ENCODE peak calls at places on chromosomes 3 and 15, in four cellular contexts. W, O, K and N are unnamed samples.

GRCh38 chr3:187737401-187738088 is 7.7 kb downstream of the BCL6 start:
- DNase-seq in W (peak), O (peak), K (peak), N (peak)

GRCh38 chr15:65069779-65070546 is 2.2 kb upstream of the RASL12 start:
- DNase-seq in W (no peak), O (no peak), K (no peak), N (no peak)

GRCh38 chr15:71702496-71702895 is 107.9 kb upstream of the NR2E3 start:
- DNase-seq in W (no peak), O (no peak), K (no peak), N (no peak)

GRCh38 chr3:182397164-182397563 is 396.1 kb upstream of the ATP11B start:
- DNase-seq in W (no peak), O (no peak), K (no peak), N (no peak)

GRCh38 chr15:74988007-74988800 is 7.2 kb upstream of the SCAMP5 start:
- DNase-seq in W (no peak), O (no peak), K (no peak), N (peak)

GRCh38 chr3:120622870-120623718 is 27.0 kb downstream of the NDUFB4 start:
- DNase-seq in W (no peak), O (no peak), K (peak), N (peak)

GRCh38 chr15:53072077-53072476 is 281.9 kb upstream of the ONECUT1 start:
- DNase-seq in W (peak), O (no peak), K (peak), N (peak)

GRCh38 chr3:45509038-45509767 is 85.3 kb upstream of the LIMD1 start:
- DNase-seq in W (no peak), O (no peak), K (no peak), N (no peak)

GRCh38 chr3:134367869-134368750 is 6.1 kb downstream of the AMOTL2 start:
- DNase-seq in W (no peak), O (peak), K (no peak), N (no peak)

GRCh38 chr3:9946112-9947024 is 5.8 kb downstream of the PRRT3 start:
- DNase-seq in W (peak), O (peak), K (peak), N (peak)

GRCh38 chr15:83379574-83379973 is 67.6 kb upstream of the SH3GL3 start:
- DNase-seq in W (no peak), O (no peak), K (no peak), N (no peak)

GRCh38 chr15:70474682-70475438 is 288.5 kb downstream of the UACA start:
- DNase-seq in W (peak), O (peak), K (no peak), N (no peak)

GRCh38 chr3:39809181-39809994 is at the start of gene MYRIP:
- DNase-seq in W (peak), O (peak), K (peak), N (peak)

GRCh38 chr15:67840747-67841634 is 1.1 kb upstream of the RNU6-1 start:
- DNase-seq in W (no peak), O (peak), K (peak), N (peak)

GRCh38 chr3:63960048-63960711 is 48.0 kb upstream of the SCAANT1 start:
- DNase-seq in W (peak), O (no peak), K (no peak), N (peak)

GRCh38 chr15:64746356-64746755 is 29.0 kb downstream of the RBPMS2 start:
- DNase-seq in W (no peak), O (no peak), K (no peak), N (no peak)

GRCh38 chr3:37347941-37348340 is 173.6 kb upstream of the LRRFIP2 start:
- DNase-seq in W (no peak), O (no peak), K (no peak), N (no peak)

GRCh38 chr15:68176601-68177000 is 28.5 kb downstream of the CALML4 start:
- DNase-seq in W (no peak), O (no peak), K (no peak), N (no peak)

GRCh38 chr15:99511865-99512632 is 53.7 kb upstream of the MEF2A start:
- DNase-seq in W (peak), O (no peak), K (no peak), N (no peak)
- TF ChIP-seq POLR2A in W (no peak), O (no peak), K (no peak), N (no peak)

DNA sequence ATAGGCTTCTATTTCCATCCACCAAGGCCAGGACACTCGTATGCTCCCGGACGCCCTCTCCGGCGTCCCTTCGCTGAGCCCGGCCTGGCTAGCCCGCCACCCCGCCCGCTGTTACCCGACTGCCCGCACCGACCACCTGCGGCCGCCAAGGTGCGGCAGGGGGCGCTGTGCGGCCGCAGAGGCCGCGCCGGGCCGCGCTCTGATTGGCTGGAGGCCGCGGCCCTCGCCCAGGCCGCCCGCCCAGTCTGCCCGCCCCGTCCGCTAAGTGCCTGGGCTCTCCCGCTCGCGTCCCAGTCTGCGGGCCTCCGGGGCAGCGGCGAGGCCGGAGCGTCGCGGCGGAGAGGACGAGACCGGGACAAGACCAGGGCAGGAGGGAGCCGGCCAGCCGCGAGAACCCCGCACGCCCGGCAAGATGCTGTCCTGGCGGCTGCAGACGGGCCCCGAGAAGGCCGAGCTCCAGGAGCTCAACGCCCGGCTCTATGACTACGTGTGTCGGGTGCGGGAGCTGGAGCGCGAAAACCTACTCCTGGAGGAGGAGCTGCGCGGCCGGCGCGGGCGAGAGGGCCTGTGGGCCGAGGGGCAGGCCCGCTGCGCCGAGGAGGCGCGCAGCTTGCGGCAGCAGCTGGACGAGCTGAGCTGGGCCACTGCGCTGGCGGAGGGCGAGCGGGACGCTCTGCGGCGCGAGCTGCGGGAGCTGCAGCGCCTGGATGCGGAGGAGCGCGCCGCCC is at the start of gene SYNM:
- DNase-seq in W (peak), O (peak), K (peak), N (peak)
- TF ChIP-seq POLR2A in W (peak), O (peak), K (no peak), N (no peak)

GRCh38 chr15:99565281-99566156 is at the start of gene MEF2A:
- DNase-seq in W (peak), O (peak), K (peak), N (peak)
- TF ChIP-seq POLR2A in W (peak), O (peak), K (no peak), N (peak)

GRCh38 chr3:149767720-149768119 is 15.4 kb upstream of the COMMD2 start:
- DNase-seq in W (no peak), O (no peak), K (no peak), N (no peak)
- TF ChIP-seq POLR2A in W (no peak), O (no peak), K (no peak), N (no peak)

GRCh38 chr15:78000089-78000926 is 77.2 kb downstream of the TBC1D2B start:
- DNase-seq in W (peak), O (peak), K (peak), N (peak)
- TF ChIP-seq POLR2A in W (no peak), O (no peak), K (no peak), N (no peak)

DNA sequence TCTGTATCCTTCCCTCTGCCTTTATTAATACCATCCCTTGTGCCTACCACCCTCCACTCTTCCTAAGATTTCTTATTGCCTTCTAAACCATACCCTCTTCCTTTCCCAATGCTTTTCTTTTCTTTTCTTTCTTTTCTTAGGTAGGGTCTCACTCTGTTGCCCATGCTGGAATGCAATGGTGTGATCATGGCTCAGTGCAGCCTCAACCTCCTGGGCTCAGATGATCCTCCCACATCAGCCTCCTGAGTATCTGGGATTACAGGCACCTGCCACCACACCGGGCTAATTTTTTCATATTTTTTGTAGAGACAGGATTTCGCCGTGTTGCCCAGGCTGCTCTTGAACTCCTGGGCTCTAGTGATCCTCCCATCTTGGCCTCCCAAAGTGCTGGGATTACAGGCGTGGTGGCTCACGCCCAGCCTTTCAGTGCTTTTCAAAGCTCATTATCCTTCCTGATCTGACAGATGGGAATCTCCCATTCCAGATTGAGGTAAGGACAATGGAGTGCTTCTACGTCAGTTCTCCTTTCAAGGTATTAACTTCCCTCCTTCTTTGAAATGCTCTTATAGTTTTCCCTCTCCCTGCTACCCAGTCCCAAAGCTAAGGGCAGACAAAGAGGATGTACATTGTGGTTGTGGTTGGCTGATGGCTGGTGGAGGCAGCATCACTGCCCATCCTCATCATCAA is 14.6 kb downstream of the ANXA2 start:
- DNase-seq in W (no peak), O (no peak), K (no peak), N (no peak)
- TF ChIP-seq POLR2A in W (no peak), O (no peak), K (no peak), N (no peak)

GRCh38 chr3:15269091-15269989 is 63.0 kb downstream of the SH3BP5 start:
- DNase-seq in W (peak), O (peak), K (peak), N (peak)
- TF ChIP-seq POLR2A in W (peak), O (no peak), K (no peak), N (peak)